ENCODE peak calls at places on chromosomes 3 and 15, in five cellular contexts. Z, B, C, D and Y are unnamed samples.

GRCh38 chr3:83230841-83231240 is 1469.4 kb upstream of the GBE1 start:
- DNase-seq in Z (no peak), B (no peak), C (no peak), D (no peak), Y (no peak)

GRCh38 chr3:30852833-30853232 is 41.6 kb downstream of the GADL1 start:
- DNase-seq in Z (no peak), B (no peak), C (no peak), D (no peak), Y (no peak)

GRCh38 chr3:112027839-112028238 is 6.7 kb upstream of the TMPRSS7 start:
- DNase-seq in Z (no peak), B (no peak), C (no peak), D (no peak), Y (no peak)

GRCh38 chr3:129002573-129003569 is 1.8 kb downstream of the EFCC1 start:
- DNase-seq in Z (no peak), B (no peak), C (no peak), D (no peak), Y (no peak)

GRCh38 chr3:104206925-104207324 is 1159.8 kb upstream of the ALCAM start:
- DNase-seq in Z (no peak), B (no peak), C (no peak), D (peak; percentile 38), Y (no peak)

GRCh38 chr15:32676095-32676643 is 34.7 kb downstream of the SCG5 start:
- DNase-seq in Z (no peak), B (no peak), C (no peak), D (no peak), Y (no peak)

GRCh38 chr3:122313261-122313660 is 11.8 kb upstream of the CSTA start:
- DNase-seq in Z (no peak), B (no peak), C (no peak), D (no peak), Y (no peak)

GRCh38 chr3:68271145-68271544 is 616.7 kb upstream of the SUCLG2 start:
- DNase-seq in Z (no peak), B (no peak), C (no peak), D (no peak), Y (no peak)

GRCh38 chr3:43621406-43621973 is 321 bp downstream of the ANO10 start:
- DNase-seq in Z (no peak), B (no peak), C (no peak), D (no peak), Y (peak; percentile 36)

GRCh38 chr3:23806322-23807160 is 786 bp downstream of the UBE2E1 start:
- DNase-seq in Z (no peak), B (no peak), C (no peak), D (no peak), Y (peak; percentile 72)

GRCh38 chr15:85750807-85751730 is 43.7 kb downstream of the KLHL25 start:
- DNase-seq in Z (no peak), B (no peak), C (no peak), D (no peak), Y (no peak)

GRCh38 chr3:139491027-139491700 is 14.8 kb upstream of the RBP2 start:
- DNase-seq in Z (no peak), B (no peak), C (no peak), D (peak; percentile 17), Y (no peak)

GRCh38 chr3:116806351-116806750 is 96.8 kb downstream of the TUSC7 start:
- DNase-seq in Z (no peak), B (no peak), C (no peak), D (no peak), Y (no peak)

GRCh38 chr3:175573226-175573625 is 714.1 kb downstream of the NAALADL2 start:
- DNase-seq in Z (no peak), B (no peak), C (no peak), D (no peak), Y (no peak)

GRCh38 chr3:100416176-100416575 is 14.8 kb downstream of the LNP1 start:
- DNase-seq in Z (no peak), B (no peak), C (no peak), D (no peak), Y (no peak)

GRCh38 chr3:140276698-140277097 is 341.7 kb downstream of the CLSTN2 start:
- DNase-seq in Z (peak; percentile 17), B (no peak), C (peak; percentile 12), D (peak; percentile 9), Y (no peak)

GRCh38 chr15:57686657-57687056 is 19.9 kb upstream of the POLR2M start:
- DNase-seq in Z (no peak), B (no peak), C (no peak), D (no peak), Y (no peak)

GRCh38 chr3:158443632-158444031 is 127.4 kb upstream of the MLF1 start:
- DNase-seq in Z (no peak), B (peak; percentile 43), C (no peak), D (no peak), Y (no peak)

GRCh38 chr3:2765002-2765579 is 345.1 kb downstream of the IL5RA start:
- DNase-seq in Z (no peak), B (no peak), C (no peak), D (peak; percentile 9), Y (no peak)

GRCh38 chr3:177300039-177300833 is 103.0 kb upstream of the TBL1XR1 start:
- DNase-seq in Z (no peak), B (peak; percentile 40), C (no peak), D (peak; percentile 49), Y (peak; percentile 23)

GRCh38 chr15:77905301-77905920 is 172.1 kb downstream of the TBC1D2B start:
- DNase-seq in Z (no peak), B (no peak), C (no peak), D (no peak), Y (no peak)

GRCh38 chr3:191296041-191296541 is 33.1 kb upstream of the CCDC50 start:
- DNase-seq in Z (no peak), B (peak; percentile 88), C (no peak), D (no peak), Y (no peak)

GRCh38 chr3:107574650-107575049 is 51.9 kb downstream of the BBX start:
- DNase-seq in Z (no peak), B (no peak), C (peak; percentile 2), D (peak; percentile 48), Y (peak; percentile 8)

GRCh38 chr3:78941587-78941986 is 826.2 kb downstream of the ROBO1 start:
- DNase-seq in Z (no peak), B (no peak), C (no peak), D (no peak), Y (no peak)

GRCh38 chr15:93210995-93211394 is 122.0 kb upstream of the RGMA start:
- DNase-seq in Z (no peak), B (no peak), C (no peak), D (no peak), Y (no peak)

GRCh38 chr15:62495670-62496328 is 330.7 kb upstream of the C2CD4B start:
- DNase-seq in Z (no peak), B (no peak), C (no peak), D (no peak), Y (no peak)

GRCh38 chr15:40999190-40999589 is 45.9 kb downstream of the CHAC1 start:
- DNase-seq in Z (no peak), B (no peak), C (no peak), D (no peak), Y (no peak)

GRCh38 chr3:152307829-152308474 is 39.2 kb downstream of the MBNL1 start:
- DNase-seq in Z (no peak), B (no peak), C (no peak), D (peak; percentile 58), Y (no peak)

GRCh38 chr3:152302521-152303021 is 33.8 kb downstream of the MBNL1 start:
- DNase-seq in Z (no peak), B (peak; percentile 68), C (no peak), D (peak; percentile 78), Y (no peak)

GRCh38 chr3:152304160-152304559 is 35.4 kb downstream of the MBNL1 start:
- DNase-seq in Z (no peak), B (no peak), C (no peak), D (no peak), Y (no peak)

GRCh38 chr3:152301745-152302181 is 33.0 kb downstream of the MBNL1 start:
- DNase-seq in Z (no peak), B (no peak), C (no peak), D (no peak), Y (no peak)

GRCh38 chr3:152305075-152305474 is 36.3 kb downstream of the MBNL1 start:
- DNase-seq in Z (no peak), B (no peak), C (no peak), D (no peak), Y (no peak)
- TF ChIP-seq SP1 in Z (no peak), B (no peak), C (no peak), D (no peak), Y (no peak)

DNA sequence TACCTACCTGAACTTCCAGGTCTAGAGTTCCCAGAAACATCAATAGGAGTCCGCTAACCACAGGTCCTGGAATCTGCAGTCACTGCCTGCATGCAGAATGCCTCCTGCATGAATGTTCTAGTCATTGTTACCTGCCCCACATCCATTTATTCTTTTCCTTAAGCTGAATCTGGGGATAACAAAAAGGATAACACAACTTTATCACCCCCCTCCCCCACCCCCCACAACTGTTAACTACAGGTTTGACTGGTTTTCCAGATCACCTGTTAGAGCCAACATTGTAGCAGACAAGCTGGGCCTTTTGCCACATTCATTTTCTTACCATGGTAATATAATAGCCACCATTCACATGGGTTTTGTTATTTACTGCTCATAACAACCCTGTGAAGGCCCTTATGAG is 4.6 kb upstream of the CTSH start:
- DNase-seq in Z (no peak), B (no peak), C (no peak), D (no peak), Y (no peak)
- H3K4me1 ChIP-seq in Z (peaks cover 7% of the 10 kb centered on the region), B (peaks cover 12% of the 10 kb centered on the region), C (peaks cover 45% of the 10 kb centered on the region), D (peaks cover 80% of the 10 kb centered on the region), Y (peaks cover 13% of the 10 kb centered on the region)

DNA sequence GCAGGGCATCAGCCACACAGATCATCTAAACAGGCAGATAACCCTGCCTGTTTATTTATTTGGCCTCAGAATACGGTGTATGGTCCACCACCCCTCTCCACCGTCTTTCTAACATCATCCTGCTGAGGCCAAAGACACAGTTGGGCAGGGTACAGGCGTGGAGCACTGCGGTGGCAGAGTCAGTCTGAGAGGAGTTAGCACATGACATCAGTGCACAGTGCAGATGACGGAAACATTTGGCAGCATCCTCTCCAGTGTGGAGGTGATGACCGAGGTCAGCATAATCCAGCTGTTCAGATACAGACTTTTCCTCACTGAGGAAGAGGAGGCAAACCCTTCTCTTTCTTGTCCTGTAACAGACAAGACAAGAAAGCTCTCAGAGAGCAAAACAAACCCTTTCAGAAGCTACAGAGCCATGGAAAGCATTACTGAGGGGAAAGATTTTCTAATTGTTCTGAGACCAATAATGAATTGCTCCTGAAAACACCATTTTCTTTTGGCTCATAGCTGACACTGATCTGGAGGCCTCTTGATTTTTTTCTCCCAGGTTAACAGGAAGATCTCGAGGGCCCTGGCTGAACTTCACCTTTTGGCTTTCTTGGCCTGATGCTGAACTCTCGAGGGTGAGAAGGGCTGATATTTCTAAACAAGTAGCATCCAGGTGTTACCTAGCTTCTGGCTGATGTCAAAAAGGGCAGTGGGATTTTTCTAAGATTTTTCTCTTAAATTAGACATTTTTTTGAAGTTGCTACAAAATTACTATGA is 20.1 kb upstream of the NFKBIZ start:
- DNase-seq in Z (no peak), B (no peak), C (no peak), D (no peak), Y (no peak)
- H2AFZ ChIP-seq in Z (no peak overlapping the region), B (peak overlapping the region; percentile 62), C (no peak overlapping the region), D (no peak overlapping the region), Y (no peak overlapping the region)

GRCh38 chr3:145981057-145981456 is 179.9 kb downstream of the PLOD2 start:
- DNase-seq in Z (no peak), B (no peak), C (no peak), D (no peak), Y (no peak)

DNA sequence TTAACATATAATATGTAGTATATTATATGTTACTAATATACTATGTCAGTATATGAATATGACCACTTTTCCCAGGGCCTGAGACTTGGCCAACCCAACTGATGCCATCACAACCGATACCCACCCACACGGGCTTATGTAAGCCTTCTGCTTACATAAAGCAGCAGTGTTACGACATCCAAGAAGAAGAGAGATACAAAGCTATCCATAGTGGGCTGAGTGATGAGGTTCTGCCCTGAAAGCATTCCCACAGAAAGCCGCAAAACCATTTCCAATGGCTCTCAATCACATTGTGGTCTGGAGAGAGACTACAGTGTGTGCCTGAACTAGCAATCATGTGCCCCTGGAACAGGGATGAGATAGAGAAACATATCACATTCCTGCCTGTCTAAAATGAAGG is 177.9 kb downstream of the PLOD2 start:
- DNase-seq in Z (no peak), B (no peak), C (no peak), D (no peak), Y (no peak)
- TF ChIP-seq SP1 in Z (no peak), B (no peak), C (no peak), D (no peak), Y (no peak)